ENCODE peak calls at places on chromosomes 7 and 10, in nine cellular contexts. W, S, M, K, F, Y, U, R and E are unnamed samples.

GRCh38 chr7:27723086-27723485 is 16.9 kb upstream of the TAX1BP1 start:
- DNase-seq in Y (peak; percentile 12), R (no peak), W (no peak), U (peak; percentile 62), K (no peak), S (peak; percentile 5), M (no peak), F (no peak), E (no peak)

GRCh38 chr7:130151591-130152269 is 53.5 kb downstream of the TMEM209 start:
- DNase-seq in Y (no peak), F (no peak), W (no peak), R (peak; percentile 36), S (no peak), M (no peak), K (no peak), U (no peak), E (peak; percentile 21)

GRCh38 chr10:73643362-73643761 is 2.1 kb upstream of the MYOZ1 start:
- DNase-seq in S (no peak), Y (no peak), U (no peak), F (no peak), R (no peak), M (no peak), K (no peak), W (no peak), E (no peak)

GRCh38 chr7:134690614-134691504 is 44.2 kb downstream of the BPGM start:
- DNase-seq in M (no peak), W (no peak), R (no peak), U (no peak), K (no peak), Y (no peak), S (no peak), F (no peak), E (no peak)

GRCh38 chr10:93541402-93542357 is 24.8 kb upstream of the FFAR4 start:
- DNase-seq in W (peak; percentile 40), M (peak; percentile 74), S (peak; percentile 72), Y (no peak), F (no peak), R (peak; percentile 51), U (peak; percentile 27), K (peak; percentile 51), E (no peak)

GRCh38 chr10:118682518-118682917 is 72.3 kb downstream of the CACUL1 start:
- DNase-seq in S (no peak), F (no peak), W (no peak), U (no peak), Y (no peak), R (no peak), K (no peak), M (no peak), E (no peak)

GRCh38 chr10:97759157-97759980 is 12.4 kb downstream of the SFRP5 start:
- DNase-seq in M (peak; percentile 90), R (peak; percentile 56), U (peak; percentile 73), K (peak; percentile 82), Y (no peak), W (peak; percentile 49), F (peak; percentile 20), S (peak; percentile 88), E (no peak)

GRCh38 chr10:60310746-60311145 is 78.9 kb downstream of the ANK3 start:
- DNase-seq in M (no peak), W (no peak), K (no peak), Y (no peak), R (no peak), F (no peak), U (no peak), S (no peak), E (no peak)

GRCh38 chr7:73822319-73823173 is 8.2 kb upstream of the CLDN4 start:
- DNase-seq in M (no peak), F (peak; percentile 54), Y (no peak), U (peak; percentile 64), S (no peak), K (no peak), W (peak; percentile 78), R (peak; percentile 94), E (peak; percentile 72)

GRCh38 chr7:142407939-142408573 is 150.2 kb upstream of the PRSS58 start:
- DNase-seq in F (no peak), K (no peak), Y (no peak), M (no peak), U (no peak), R (peak; percentile 40), W (no peak), S (no peak), E (no peak)

GRCh38 chr10:114650266-114650665 is 7.8 kb downstream of the ABLIM1 start:
- DNase-seq in W (no peak), F (no peak), R (no peak), S (no peak), Y (no peak), U (no peak), K (no peak), M (no peak), E (no peak)

GRCh38 chr7:157339777-157340677 is 3.2 kb downstream of the DNAJB6 start:
- DNase-seq in F (no peak), S (peak; percentile 70), K (peak; percentile 70), Y (no peak), U (peak; percentile 67), R (peak; percentile 78), W (peak; percentile 67), M (peak; percentile 68), E (no peak)

GRCh38 chr10:21427804-21428481 is 97.5 kb downstream of the SKIDA1 start:
- DNase-seq in K (no peak), Y (no peak), F (no peak), R (peak; percentile 34), W (no peak), U (no peak), M (no peak), S (no peak), E (no peak)

GRCh38 chr7:138833596-138833995 is 35.6 kb upstream of the ATP6V0A4 start:
- DNase-seq in K (no peak), W (no peak), U (no peak), R (no peak), Y (no peak), S (no peak), F (no peak), M (no peak), E (no peak)

GRCh38 chr7:30559566-30559965 is 35.1 kb upstream of the GARS1 start:
- DNase-seq in Y (no peak), F (no peak), U (no peak), M (no peak), R (no peak), W (no peak), S (peak; percentile 27), K (no peak), E (no peak)

GRCh38 chr7:29641651-29642050 is 78.0 kb downstream of the PRR15 start:
- DNase-seq in K (no peak), M (no peak), F (no peak), Y (peak; percentile 9), U (no peak), S (no peak), R (no peak), W (no peak), E (no peak)

GRCh38 chr10:110076559-110077318 is 69.0 kb downstream of the ADD3 start:
- DNase-seq in K (no peak), M (no peak), Y (peak; percentile 50), U (peak; percentile 60), S (no peak), F (no peak), W (peak; percentile 38), R (peak; percentile 98), E (peak; percentile 66)
- TF ChIP-seq CTCF in K (no peak), M (no peak), Y (no peak), U (no peak), S (no peak), F (no peak), W (no peak), R (no peak), E (no peak)

GRCh38 chr10:5976689-5977470 is 463 bp downstream of the IL15RA start:
- DNase-seq in R (peak; percentile 60), U (peak; percentile 64), M (peak; percentile 45), K (peak; percentile 28), S (peak; percentile 46), F (no peak), Y (peak; percentile 6), W (peak; percentile 60), E (no peak)

GRCh38 chr10:5981529-5981928 is 4.2 kb upstream of the IL15RA start:
- DNase-seq in R (no peak), M (no peak), K (no peak), Y (no peak), S (no peak), W (no peak), F (no peak), U (no peak), E (no peak)

GRCh38 chr10:5973069-5973468 is 4.3 kb downstream of the IL15RA start:
- DNase-seq in F (no peak), U (no peak), R (no peak), M (no peak), W (no peak), Y (no peak), S (no peak), K (no peak), E (no peak)

GRCh38 chr10:5975641-5976473 is 1.5 kb downstream of the IL15RA start:
- DNase-seq in W (peak; percentile 46), M (no peak), Y (peak; percentile 32), U (peak; percentile 67), S (no peak), F (no peak), K (no peak), R (peak; percentile 53), E (peak; percentile 81)

GRCh38 chr10:5977471-5978370 is at the start of gene IL15RA:
- DNase-seq in S (peak; percentile 55), U (peak; percentile 85), K (peak; percentile 49), R (peak; percentile 68), M (peak; percentile 71), Y (peak; percentile 48), W (peak; percentile 80), F (no peak), E (no peak)
- TF ChIP-seq CTCF in S (no peak), U (peak; percentile 67), K (no peak), R (no peak), M (no peak), Y (peak; percentile 38), W (peak; percentile 15), F (no peak), E (peak; percentile 4)

DNA sequence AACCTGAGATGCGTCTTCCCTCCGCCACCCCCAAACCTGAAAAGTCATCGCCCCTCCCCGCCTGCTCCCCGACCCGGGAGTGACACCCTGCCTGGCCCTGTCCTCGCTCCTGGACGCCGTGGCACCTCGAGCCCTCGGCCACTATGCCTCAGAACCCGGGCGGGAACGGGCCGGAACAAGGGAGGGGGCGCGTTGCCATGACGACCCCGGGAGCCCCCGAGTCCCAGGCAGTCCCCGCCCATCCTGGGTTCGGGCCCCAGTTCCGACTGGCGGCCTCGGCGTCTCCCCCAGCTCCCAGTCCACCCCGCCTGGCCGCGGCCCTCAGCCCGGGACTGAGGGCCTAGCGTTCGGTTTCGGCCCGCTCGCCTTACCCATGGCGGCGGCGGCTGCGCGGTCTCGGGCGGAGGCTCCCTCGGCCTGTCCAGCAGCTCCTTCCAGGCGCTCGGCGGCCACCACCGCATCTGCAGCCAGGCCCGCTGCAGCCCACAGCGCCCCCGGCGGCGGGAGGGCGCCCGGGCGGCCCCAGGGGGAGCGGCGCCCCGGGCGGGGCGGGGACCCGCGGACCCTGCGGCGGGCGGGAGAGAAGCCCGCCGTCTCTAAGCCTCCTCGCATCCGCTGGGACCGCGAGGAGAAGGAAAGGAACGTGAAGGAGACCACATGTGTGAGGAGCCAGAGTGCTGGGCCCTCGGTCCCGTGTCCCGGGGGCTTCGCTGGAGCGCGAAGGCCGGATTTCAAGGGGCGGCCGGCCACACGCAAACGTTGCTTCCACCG is at the start of gene RUFY2:
- DNase-seq in Y (peak; percentile 32), R (peak; percentile 75), S (peak; percentile 93), F (peak; percentile 15), K (peak; percentile 81), U (peak; percentile 78), W (peak; percentile 84), M (peak; percentile 83), E (peak; percentile 86)
- TF ChIP-seq CTCF in Y (peak; percentile 95), R (peak; percentile 28), S (peak; percentile 72), F (peak; percentile 18), K (peak; percentile 86), U (peak; percentile 94), W (peak; percentile 95), M (peak; percentile 57), E (no peak)

GRCh38 chr7:38318803-38319416 is 45.5 kb upstream of the TARP start:
- DNase-seq in R (peak; percentile 73), U (peak; percentile 36), S (peak; percentile 54), F (peak; percentile 51), M (peak; percentile 49), W (no peak), K (no peak), Y (no peak), E (no peak)
- TF ChIP-seq CTCF in R (peak; percentile 71), U (no peak), S (peak; percentile 26), F (peak; percentile 82), M (no peak), W (peak; percentile 30), K (peak; percentile 59), Y (peak; percentile 23), E (no peak)